ENCODE peak calls at places on chromosomes 5 and 9, in ten cellular contexts. One of them, this sample, is unnamed.

GRCh38 chr5:74579215-74579614 is 61.3 kb downstream of the ENC1 start:
- DNase-seq in HepG2: no peak
- DNase-seq in spleen: no peak
- DNase-seq in A549: no peak
- DNase-seq in body of pancreas: no peak
- DNase-seq in heart left ventricle: no peak
- DNase-seq in breast epithelium: no peak
- DNase-seq in stomach: no peak
- DNase-seq in NB4: no peak
- DNase-seq in K562: peak
- DNase-seq in this sample: peak

GRCh38 chr5:176152191-176152932 is 85.9 kb upstream of the SIMC1 start:
- DNase-seq in body of pancreas: no peak
- DNase-seq in HepG2: no peak
- DNase-seq in stomach: no peak
- DNase-seq in breast epithelium: no peak
- DNase-seq in K562: peak
- DNase-seq in spleen: no peak
- DNase-seq in A549: no peak
- DNase-seq in heart left ventricle: no peak
- DNase-seq in NB4: no peak
- DNase-seq in this sample: no peak

GRCh38 chr5:9859798-9860197 is 229.6 kb upstream of the TAS2R1 start:
- DNase-seq in A549: no peak
- DNase-seq in NB4: no peak
- DNase-seq in K562: no peak
- DNase-seq in body of pancreas: no peak
- DNase-seq in heart left ventricle: no peak
- DNase-seq in HepG2: no peak
- DNase-seq in spleen: no peak
- DNase-seq in breast epithelium: no peak
- DNase-seq in stomach: no peak
- DNase-seq in this sample: no peak

GRCh38 chr9:128882677-128883590 is 1.0 kb downstream of the LRRC8A start:
- DNase-seq in A549: no peak
- DNase-seq in stomach: no peak
- DNase-seq in K562: peak
- DNase-seq in spleen: peak
- DNase-seq in HepG2: peak
- DNase-seq in breast epithelium: no peak
- DNase-seq in NB4: peak
- DNase-seq in body of pancreas: no peak
- DNase-seq in heart left ventricle: no peak
- DNase-seq in this sample: peak

GRCh38 chr5:64165160-64165499 is 513 bp upstream of the RNF180 start:
- DNase-seq in body of pancreas: no peak
- DNase-seq in spleen: no peak
- DNase-seq in breast epithelium: no peak
- DNase-seq in heart left ventricle: no peak
- DNase-seq in HepG2: no peak
- DNase-seq in NB4: no peak
- DNase-seq in K562: no peak
- DNase-seq in A549: no peak
- DNase-seq in stomach: no peak
- DNase-seq in this sample: no peak

GRCh38 chr5:43099615-43100014 is 21.1 kb upstream of the ZNF131 start:
- DNase-seq in K562: no peak
- DNase-seq in heart left ventricle: no peak
- DNase-seq in NB4: no peak
- DNase-seq in stomach: no peak
- DNase-seq in A549: no peak
- DNase-seq in HepG2: no peak
- DNase-seq in body of pancreas: no peak
- DNase-seq in spleen: no peak
- DNase-seq in breast epithelium: no peak
- DNase-seq in this sample: no peak

GRCh38 chr5:87872986-87873385 is 395.7 kb downstream of the TMEM161B start:
- DNase-seq in breast epithelium: no peak
- DNase-seq in HepG2: no peak
- DNase-seq in K562: no peak
- DNase-seq in stomach: no peak
- DNase-seq in A549: no peak
- DNase-seq in NB4: no peak
- DNase-seq in body of pancreas: no peak
- DNase-seq in spleen: no peak
- DNase-seq in heart left ventricle: no peak
- DNase-seq in this sample: no peak

GRCh38 chr5:172426086-172426485 is 28.2 kb downstream of the SH3PXD2B start:
- DNase-seq in spleen: no peak
- DNase-seq in heart left ventricle: no peak
- DNase-seq in NB4: no peak
- DNase-seq in A549: no peak
- DNase-seq in stomach: no peak
- DNase-seq in body of pancreas: no peak
- DNase-seq in K562: no peak
- DNase-seq in breast epithelium: no peak
- DNase-seq in HepG2: no peak
- DNase-seq in this sample: no peak

GRCh38 chr5:180348316-180348715 is 4.8 kb downstream of the GFPT2 start:
- DNase-seq in spleen: no peak
- DNase-seq in heart left ventricle: no peak
- DNase-seq in K562: no peak
- DNase-seq in breast epithelium: no peak
- DNase-seq in body of pancreas: no peak
- DNase-seq in A549: no peak
- DNase-seq in stomach: no peak
- DNase-seq in NB4: no peak
- DNase-seq in HepG2: no peak
- DNase-seq in this sample: no peak

GRCh38 chr5:107514305-107514704 is 156.4 kb downstream of the EFNA5 start:
- DNase-seq in A549: no peak
- DNase-seq in body of pancreas: no peak
- DNase-seq in NB4: no peak
- DNase-seq in breast epithelium: no peak
- DNase-seq in stomach: no peak
- DNase-seq in spleen: no peak
- DNase-seq in K562: no peak
- DNase-seq in HepG2: no peak
- DNase-seq in heart left ventricle: no peak
- DNase-seq in this sample: no peak

DNA sequence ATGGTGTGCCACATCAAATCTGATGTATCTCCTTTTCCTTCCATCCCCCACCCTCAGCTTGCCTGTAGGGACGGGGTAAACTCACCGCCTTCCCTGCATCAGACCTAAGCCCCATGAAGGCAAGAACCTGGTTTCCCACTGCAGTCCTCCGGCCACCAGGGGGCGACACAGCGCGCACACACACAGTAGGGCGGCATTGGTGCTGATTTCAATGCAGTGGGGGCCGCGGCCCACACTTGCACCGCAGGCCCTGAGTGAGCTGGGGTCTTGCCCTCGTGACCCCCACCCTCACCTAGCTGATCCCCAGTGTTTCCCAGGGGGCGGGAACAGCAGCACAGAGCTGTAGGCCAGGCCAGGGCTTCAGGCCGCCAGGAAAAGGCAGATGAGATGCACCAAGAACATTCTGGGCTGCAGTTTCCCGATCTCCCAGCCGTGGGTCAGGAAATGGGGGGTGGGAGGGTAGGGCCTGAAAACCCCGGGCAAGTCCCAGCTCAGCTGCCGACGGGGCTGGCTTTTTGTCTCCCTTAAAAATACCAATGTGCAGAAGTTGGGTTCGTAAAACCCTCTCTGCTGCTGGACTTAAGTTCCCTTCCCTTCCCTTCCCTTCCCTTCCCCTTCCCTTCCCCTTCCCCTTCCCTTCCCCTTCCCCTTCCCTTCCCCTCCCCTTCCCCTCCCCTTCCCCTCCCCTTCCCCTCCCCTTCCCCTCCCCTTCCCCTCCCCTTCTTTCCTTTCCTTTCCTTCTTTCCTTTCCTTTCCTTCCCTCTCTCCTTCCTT is 19.5 kb downstream of the FAM163B start:
- DNase-seq in HepG2: no peak
- DNase-seq in spleen: no peak
- DNase-seq in stomach: no peak
- DNase-seq in heart left ventricle: no peak
- DNase-seq in breast epithelium: no peak
- DNase-seq in NB4: no peak
- DNase-seq in K562: peak
- DNase-seq in body of pancreas: no peak
- DNase-seq in A549: peak
- DNase-seq in this sample: no peak
- TF ChIP-seq CTCF in HepG2: peak
- TF ChIP-seq CTCF in spleen: peak
- TF ChIP-seq CTCF in stomach: no peak
- TF ChIP-seq CTCF in heart left ventricle: peak
- TF ChIP-seq CTCF in breast epithelium: no peak
- TF ChIP-seq CTCF in NB4: peak
- TF ChIP-seq CTCF in K562: peak
- TF ChIP-seq CTCF in body of pancreas: no peak
- TF ChIP-seq CTCF in A549: peak
- TF ChIP-seq CTCF in this sample: peak

GRCh38 chr9:134855231-134855899 is 25.2 kb upstream of the FCN2 start:
- DNase-seq in spleen: peak
- DNase-seq in heart left ventricle: no peak
- DNase-seq in breast epithelium: no peak
- DNase-seq in K562: no peak
- DNase-seq in HepG2: no peak
- DNase-seq in A549: no peak
- DNase-seq in stomach: no peak
- DNase-seq in body of pancreas: no peak
- DNase-seq in NB4: no peak
- DNase-seq in this sample: peak

GRCh38 chr9:134855900-134856377 is 24.7 kb upstream of the FCN2 start:
- DNase-seq in stomach: no peak
- DNase-seq in K562: no peak
- DNase-seq in breast epithelium: no peak
- DNase-seq in body of pancreas: no peak
- DNase-seq in NB4: no peak
- DNase-seq in spleen: no peak
- DNase-seq in A549: no peak
- DNase-seq in HepG2: no peak
- DNase-seq in heart left ventricle: no peak
- DNase-seq in this sample: peak

GRCh38 chr9:134861586-134862334 is 18.9 kb upstream of the FCN2 start:
- DNase-seq in spleen: peak
- DNase-seq in K562: no peak
- DNase-seq in breast epithelium: no peak
- DNase-seq in A549: no peak
- DNase-seq in stomach: no peak
- DNase-seq in NB4: no peak
- DNase-seq in heart left ventricle: no peak
- DNase-seq in HepG2: no peak
- DNase-seq in body of pancreas: no peak
- DNase-seq in this sample: no peak

GRCh38 chr9:134860510-134860909 is 20.1 kb upstream of the FCN2 start:
- DNase-seq in K562: no peak
- DNase-seq in stomach: no peak
- DNase-seq in breast epithelium: no peak
- DNase-seq in spleen: no peak
- DNase-seq in A549: no peak
- DNase-seq in NB4: no peak
- DNase-seq in HepG2: no peak
- DNase-seq in body of pancreas: no peak
- DNase-seq in heart left ventricle: no peak
- DNase-seq in this sample: no peak

GRCh38 chr9:134858051-134858841 is 22.4 kb upstream of the FCN2 start:
- DNase-seq in K562: no peak
- DNase-seq in A549: peak
- DNase-seq in stomach: no peak
- DNase-seq in NB4: no peak
- DNase-seq in heart left ventricle: no peak
- DNase-seq in body of pancreas: no peak
- DNase-seq in breast epithelium: peak
- DNase-seq in spleen: no peak
- DNase-seq in HepG2: no peak
- DNase-seq in this sample: no peak
- TF ChIP-seq POLR2A in K562: no peak
- TF ChIP-seq POLR2A in A549: no peak
- TF ChIP-seq POLR2A in stomach: no peak
- TF ChIP-seq POLR2A in NB4: no peak
- TF ChIP-seq POLR2A in heart left ventricle: no peak
- TF ChIP-seq POLR2A in body of pancreas: no peak
- TF ChIP-seq POLR2A in breast epithelium: no peak
- TF ChIP-seq POLR2A in spleen: no peak
- TF ChIP-seq POLR2A in HepG2: no peak
- TF ChIP-seq POLR2A in this sample: no peak

GRCh38 chr5:170439944-170440269 is 50.7 kb upstream of the KCNMB1 start:
- DNase-seq in NB4: no peak
- DNase-seq in A549: no peak
- DNase-seq in K562: no peak
- DNase-seq in stomach: no peak
- DNase-seq in spleen: no peak
- DNase-seq in heart left ventricle: no peak
- DNase-seq in body of pancreas: no peak
- DNase-seq in HepG2: no peak
- DNase-seq in breast epithelium: no peak
- DNase-seq in this sample: no peak

GRCh38 chr5:170440771-170441370 is 51.7 kb upstream of the KCNMB1 start:
- DNase-seq in HepG2: no peak
- DNase-seq in stomach: no peak
- DNase-seq in A549: no peak
- DNase-seq in spleen: no peak
- DNase-seq in NB4: no peak
- DNase-seq in breast epithelium: no peak
- DNase-seq in heart left ventricle: no peak
- DNase-seq in K562: no peak
- DNase-seq in body of pancreas: no peak
- DNase-seq in this sample: no peak

GRCh38 chr5:170437621-170438375 is 48.6 kb upstream of the KCNMB1 start:
- DNase-seq in breast epithelium: no peak
- DNase-seq in stomach: no peak
- DNase-seq in heart left ventricle: no peak
- DNase-seq in HepG2: no peak
- DNase-seq in NB4: no peak
- DNase-seq in spleen: no peak
- DNase-seq in K562: no peak
- DNase-seq in body of pancreas: no peak
- DNase-seq in A549: no peak
- DNase-seq in this sample: no peak

GRCh38 chr5:170438581-170438980 is 49.4 kb upstream of the KCNMB1 start:
- DNase-seq in NB4: no peak
- DNase-seq in K562: no peak
- DNase-seq in A549: no peak
- DNase-seq in breast epithelium: no peak
- DNase-seq in stomach: no peak
- DNase-seq in body of pancreas: no peak
- DNase-seq in HepG2: no peak
- DNase-seq in spleen: no peak
- DNase-seq in heart left ventricle: no peak
- DNase-seq in this sample: no peak

GRCh38 chr5:170439246-170439943 is 50.2 kb upstream of the KCNMB1 start:
- DNase-seq in stomach: no peak
- DNase-seq in NB4: no peak
- DNase-seq in HepG2: no peak
- DNase-seq in A549: no peak
- DNase-seq in heart left ventricle: no peak
- DNase-seq in spleen: no peak
- DNase-seq in K562: no peak
- DNase-seq in body of pancreas: no peak
- DNase-seq in breast epithelium: no peak
- DNase-seq in this sample: no peak
- TF ChIP-seq CTCF in stomach: no peak
- TF ChIP-seq CTCF in NB4: no peak
- TF ChIP-seq CTCF in HepG2: no peak
- TF ChIP-seq CTCF in A549: no peak
- TF ChIP-seq CTCF in heart left ventricle: no peak
- TF ChIP-seq CTCF in spleen: no peak
- TF ChIP-seq CTCF in K562: no peak
- TF ChIP-seq CTCF in body of pancreas: no peak
- TF ChIP-seq CTCF in breast epithelium: no peak
- TF ChIP-seq CTCF in this sample: no peak

GRCh38 chr5:35856186-35857003 is at the start of gene IL7R:
- DNase-seq in K562: no peak
- DNase-seq in A549: no peak
- DNase-seq in NB4: peak
- DNase-seq in body of pancreas: no peak
- DNase-seq in heart left ventricle: no peak
- DNase-seq in HepG2: no peak
- DNase-seq in spleen: no peak
- DNase-seq in breast epithelium: no peak
- DNase-seq in stomach: no peak
- DNase-seq in this sample: no peak
- TF ChIP-seq POLR2A in K562: no peak
- TF ChIP-seq POLR2A in A549: no peak
- TF ChIP-seq POLR2A in NB4: no peak
- TF ChIP-seq POLR2A in body of pancreas: peak
- TF ChIP-seq POLR2A in heart left ventricle: no peak
- TF ChIP-seq POLR2A in HepG2: no peak
- TF ChIP-seq POLR2A in spleen: no peak
- TF ChIP-seq POLR2A in breast epithelium: no peak
- TF ChIP-seq POLR2A in stomach: no peak
- TF ChIP-seq POLR2A in this sample: peak